ENCODE peak calls at places on chromosomes 7 and 10, in five cellular contexts. One of them, this sample, is unnamed.

GRCh38 chr7:110994028-110994967 is 96.6 kb upstream of the LRRN3 start:
- DNase-seq in retinal pigment epithelial cell: peak; percentile 43
- DNase-seq in H1: no peak
- DNase-seq in cardiac muscle cell: peak; percentile 11
- DNase-seq in transverse colon: no peak
- DNase-seq in this sample: no peak

GRCh38 chr10:85317827-85318226 is 989.4 kb downstream of the CCSER2 start:
- DNase-seq in transverse colon: no peak
- DNase-seq in retinal pigment epithelial cell: no peak
- DNase-seq in H1: no peak
- DNase-seq in cardiac muscle cell: no peak
- DNase-seq in this sample: no peak

GRCh38 chr10:13717571-13717935 is 130.8 kb downstream of the PRPF18 start:
- DNase-seq in H1: no peak
- DNase-seq in transverse colon: no peak
- DNase-seq in cardiac muscle cell: no peak
- DNase-seq in retinal pigment epithelial cell: no peak
- DNase-seq in this sample: no peak

GRCh38 chr7:135281363-135281949 is 47.8 kb downstream of the STRA8 start:
- DNase-seq in transverse colon: peak; percentile 82
- DNase-seq in H1: peak; percentile 83
- DNase-seq in retinal pigment epithelial cell: peak; percentile 48
- DNase-seq in cardiac muscle cell: peak; percentile 93
- DNase-seq in this sample: peak; percentile 73

GRCh38 chr7:78620931-78621330 is 822.4 kb downstream of the PHTF2 start:
- DNase-seq in transverse colon: no peak
- DNase-seq in retinal pigment epithelial cell: peak; percentile 8
- DNase-seq in H1: no peak
- DNase-seq in cardiac muscle cell: peak; percentile 10
- DNase-seq in this sample: no peak

GRCh38 chr7:26340476-26341018 is 48.9 kb downstream of the SNX10 start:
- DNase-seq in transverse colon: no peak
- DNase-seq in H1: no peak
- DNase-seq in cardiac muscle cell: no peak
- DNase-seq in retinal pigment epithelial cell: no peak
- DNase-seq in this sample: no peak

GRCh38 chr7:11376549-11376948 is 402.9 kb downstream of the PHF14 start:
- DNase-seq in cardiac muscle cell: no peak
- DNase-seq in retinal pigment epithelial cell: no peak
- DNase-seq in H1: no peak
- DNase-seq in transverse colon: no peak
- DNase-seq in this sample: no peak

GRCh38 chr7:118060692-118061091 is 123.3 kb upstream of the LSM8 start:
- DNase-seq in cardiac muscle cell: no peak
- DNase-seq in transverse colon: no peak
- DNase-seq in H1: no peak
- DNase-seq in retinal pigment epithelial cell: no peak
- DNase-seq in this sample: no peak

GRCh38 chr10:132865851-132866600 is 76.3 kb downstream of the CFAP46 start:
- DNase-seq in transverse colon: peak; percentile 2
- DNase-seq in retinal pigment epithelial cell: no peak
- DNase-seq in H1: peak; percentile 42
- DNase-seq in cardiac muscle cell: no peak
- DNase-seq in this sample: no peak

GRCh38 chr7:12706900-12707536 is 19.6 kb downstream of the ARL4A start:
- DNase-seq in transverse colon: no peak
- DNase-seq in cardiac muscle cell: peak; percentile 36
- DNase-seq in H1: no peak
- DNase-seq in retinal pigment epithelial cell: no peak
- DNase-seq in this sample: no peak

GRCh38 chr7:106196460-106197021 is 84.4 kb upstream of the SYPL1 start:
- DNase-seq in retinal pigment epithelial cell: no peak
- DNase-seq in cardiac muscle cell: no peak
- DNase-seq in transverse colon: no peak
- DNase-seq in H1: no peak
- DNase-seq in this sample: no peak

GRCh38 chr10:90930070-90930837 is 9.4 kb upstream of the ANKRD1 start:
- DNase-seq in retinal pigment epithelial cell: peak; percentile 95
- DNase-seq in H1: no peak
- DNase-seq in cardiac muscle cell: peak; percentile 93
- DNase-seq in transverse colon: no peak
- DNase-seq in this sample: no peak

GRCh38 chr7:132858251-132858650 is 223.6 kb downstream of the CHCHD3 start:
- DNase-seq in transverse colon: no peak
- DNase-seq in retinal pigment epithelial cell: no peak
- DNase-seq in cardiac muscle cell: no peak
- DNase-seq in H1: no peak
- DNase-seq in this sample: no peak

GRCh38 chr7:39406464-39406863 is 159.7 kb upstream of the YAE1 start:
- DNase-seq in cardiac muscle cell: no peak
- DNase-seq in retinal pigment epithelial cell: no peak
- DNase-seq in H1: no peak
- DNase-seq in transverse colon: no peak
- DNase-seq in this sample: no peak

GRCh38 chr7:155252388-155252957 is 45.2 kb upstream of the INSIG1 start:
- DNase-seq in retinal pigment epithelial cell: no peak
- DNase-seq in cardiac muscle cell: peak; percentile 36
- DNase-seq in H1: no peak
- DNase-seq in transverse colon: no peak
- DNase-seq in this sample: no peak
- TF ChIP-seq CTCF in retinal pigment epithelial cell: no peak
- TF ChIP-seq CTCF in cardiac muscle cell: no peak
- TF ChIP-seq CTCF in H1: no peak
- TF ChIP-seq CTCF in transverse colon: no peak
- TF ChIP-seq CTCF in this sample: no peak

GRCh38 chr7:17422966-17423365 is 124.5 kb downstream of the AHR start:
- DNase-seq in H1: no peak
- DNase-seq in transverse colon: no peak
- DNase-seq in retinal pigment epithelial cell: no peak
- DNase-seq in cardiac muscle cell: peak; percentile 38
- DNase-seq in this sample: no peak

GRCh38 chr7:17421941-17422340 is 123.5 kb downstream of the AHR start:
- DNase-seq in retinal pigment epithelial cell: no peak
- DNase-seq in H1: no peak
- DNase-seq in transverse colon: no peak
- DNase-seq in cardiac muscle cell: no peak
- DNase-seq in this sample: no peak

GRCh38 chr7:17429579-17429978 is 131.1 kb downstream of the AHR start:
- DNase-seq in retinal pigment epithelial cell: no peak
- DNase-seq in H1: no peak
- DNase-seq in transverse colon: no peak
- DNase-seq in cardiac muscle cell: no peak
- DNase-seq in this sample: no peak

GRCh38 chr7:17432793-17433192 is 134.3 kb downstream of the AHR start:
- DNase-seq in retinal pigment epithelial cell: no peak
- DNase-seq in transverse colon: no peak
- DNase-seq in H1: no peak
- DNase-seq in cardiac muscle cell: no peak
- DNase-seq in this sample: no peak

GRCh38 chr7:17427924-17428323 is 129.5 kb downstream of the AHR start:
- DNase-seq in retinal pigment epithelial cell: no peak
- DNase-seq in transverse colon: no peak
- DNase-seq in cardiac muscle cell: no peak
- DNase-seq in H1: no peak
- DNase-seq in this sample: no peak
- TF ChIP-seq CTCF in retinal pigment epithelial cell: no peak
- TF ChIP-seq CTCF in transverse colon: no peak
- TF ChIP-seq CTCF in cardiac muscle cell: no peak
- TF ChIP-seq CTCF in H1: no peak
- TF ChIP-seq CTCF in this sample: no peak

GRCh38 chr10:86389441-86390193 is 23.0 kb upstream of the GRID1 start:
- DNase-seq in transverse colon: peak; percentile 70
- DNase-seq in H1: peak; percentile 93
- DNase-seq in cardiac muscle cell: peak; percentile 74
- DNase-seq in retinal pigment epithelial cell: no peak
- DNase-seq in this sample: peak; percentile 60
- TF ChIP-seq CTCF in transverse colon: no peak
- TF ChIP-seq CTCF in H1: no peak
- TF ChIP-seq CTCF in cardiac muscle cell: no peak
- TF ChIP-seq CTCF in retinal pigment epithelial cell: no peak
- TF ChIP-seq CTCF in this sample: no peak

GRCh38 chr7:55571534-55572377 is 546 bp downstream of the VOPP1 start:
- DNase-seq in retinal pigment epithelial cell: no peak
- DNase-seq in transverse colon: peak; percentile 78
- DNase-seq in H1: peak; percentile 79
- DNase-seq in cardiac muscle cell: peak; percentile 57
- DNase-seq in this sample: peak; percentile 70
- TF ChIP-seq CTCF in retinal pigment epithelial cell: no peak
- TF ChIP-seq CTCF in transverse colon: peak; percentile 6
- TF ChIP-seq CTCF in H1: no peak
- TF ChIP-seq CTCF in cardiac muscle cell: no peak
- TF ChIP-seq CTCF in this sample: no peak

DNA sequence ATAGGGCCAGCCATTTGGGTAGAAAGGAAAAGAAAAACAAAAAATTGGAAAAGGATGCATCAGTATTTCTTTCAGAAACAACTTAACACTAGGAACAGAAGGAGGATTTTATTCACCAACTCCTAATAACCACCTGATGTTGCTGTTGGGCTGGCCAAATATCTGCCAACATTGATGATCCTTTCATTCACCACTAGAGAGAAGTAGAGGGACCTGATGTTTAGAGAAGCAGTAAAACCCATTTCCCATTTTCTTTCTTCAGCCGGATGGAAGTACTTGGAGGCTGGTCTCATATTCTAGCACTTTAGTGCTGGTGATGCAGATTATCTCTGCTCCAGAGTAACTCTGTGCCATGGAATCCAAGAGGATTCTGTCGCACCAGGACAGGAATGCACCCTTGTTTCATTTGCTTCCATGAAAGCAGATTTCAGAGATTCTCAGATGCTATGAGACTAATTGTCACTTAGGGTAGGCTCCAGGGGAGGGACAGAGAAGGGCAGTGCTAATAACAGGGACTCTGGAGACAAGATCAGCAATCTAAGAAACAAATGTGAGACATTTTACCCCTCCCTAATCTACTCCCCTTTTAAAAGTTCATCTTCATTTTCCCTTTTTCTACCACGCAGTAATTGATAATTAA is 3.1 kb downstream of the KLLN start:
- DNase-seq in transverse colon: no peak
- DNase-seq in retinal pigment epithelial cell: peak; percentile 41
- DNase-seq in H1: no peak
- DNase-seq in cardiac muscle cell: peak; percentile 59
- DNase-seq in this sample: no peak
- TF ChIP-seq CTCF in transverse colon: peak; percentile 52
- TF ChIP-seq CTCF in retinal pigment epithelial cell: peak; percentile 54
- TF ChIP-seq CTCF in H1: peak; percentile 53
- TF ChIP-seq CTCF in cardiac muscle cell: peak; percentile 29
- TF ChIP-seq CTCF in this sample: no peak

This sample was measured in glutamatergic neuron.